ENCODE peak calls at places on chromosome 10, in six cellular contexts. D is breast epithelium, Z is Panc1, F is B cell, L is heart right ventricle, S is neural crest cell. C is an unnamed sample.

GRCh38 chr10:127193125-127193524 is 3.3 kb downstream of the INSYN2A start:
- DNase-seq in Z (no peak), D (no peak), S (no peak), F (no peak), L (no peak), C (no peak)

GRCh38 chr10:103273026-103273425 is 3.9 kb upstream of the INA start:
- DNase-seq in Z (peak; percentile 94), L (no peak), D (peak; percentile 45), F (no peak), S (no peak), C (no peak)

GRCh38 chr10:68989317-68989990 is 851 bp downstream of the KIFBP start:
- DNase-seq in S (peak; percentile 16), D (no peak), L (no peak), F (no peak), Z (no peak), C (no peak)

GRCh38 chr10:12748186-12748585 is 253.3 kb downstream of the CCDC3 start:
- DNase-seq in L (no peak), Z (no peak), S (no peak), D (no peak), F (no peak), C (no peak)

GRCh38 chr10:127047878-127048238 is 142.6 kb downstream of the DOCK1 start:
- DNase-seq in F (no peak), S (no peak), L (no peak), D (no peak), Z (no peak), C (no peak)

GRCh38 chr10:33509231-33509871 is 174.9 kb upstream of the NRP1 start:
- DNase-seq in F (no peak), L (peak; percentile 13), S (no peak), D (peak; percentile 75), Z (peak; percentile 39), C (no peak)

GRCh38 chr10:88008866-88009470 is 145.5 kb downstream of the PTEN start:
- DNase-seq in D (no peak), Z (peak; percentile 38), F (no peak), S (no peak), L (no peak), C (no peak)

GRCh38 chr10:88343761-88344484 is 239.2 kb downstream of the RNLS start:
- DNase-seq in L (no peak), Z (no peak), D (no peak), F (no peak), S (no peak), C (no peak)

GRCh38 chr10:70804424-70804814 is 11.3 kb upstream of the SGPL1 start:
- DNase-seq in S (no peak), Z (no peak), F (no peak), D (no peak), L (no peak), C (no peak)

GRCh38 chr10:74328388-74328787 is 177.4 kb downstream of the ADK start:
- DNase-seq in D (no peak), L (no peak), F (no peak), S (no peak), Z (no peak), C (no peak)

GRCh38 chr10:103278862-103279298 is 1.9 kb downstream of the INA start:
- DNase-seq in D (no peak), Z (no peak), L (peak; percentile 54), S (peak; percentile 75), F (peak; percentile 39), C (no peak)

GRCh38 chr10:76583711-76584161 is 1053.9 kb downstream of the KCNMA1 start:
- DNase-seq in L (no peak), S (no peak), F (no peak), D (no peak), Z (peak; percentile 12), C (no peak)

GRCh38 chr10:71502221-71502620 is 105.5 kb downstream of the CDH23 start:
- DNase-seq in S (no peak), L (no peak), Z (no peak), F (no peak), D (no peak), C (no peak)

GRCh38 chr10:22615101-22615500 is 99.3 kb downstream of the PIP4K2A start:
- DNase-seq in L (no peak), F (no peak), D (no peak), S (no peak), Z (no peak), C (no peak)

GRCh38 chr10:70441161-70441876 is at the start of gene NODAL:
- DNase-seq in Z (no peak), D (no peak), F (no peak), S (no peak), L (no peak), C (no peak)

GRCh38 chr10:102434251-102434913 is 2.0 kb upstream of the CUEDC2 start:
- DNase-seq in S (no peak), L (no peak), D (no peak), F (no peak), Z (no peak), C (no peak)

GRCh38 chr10:121696854-121697253 is 98.6 kb upstream of the FGFR2 start:
- DNase-seq in S (peak; percentile 58), Z (no peak), L (no peak), D (no peak), F (no peak), C (no peak)

GRCh38 chr10:122342293-122343134 is 32.0 kb upstream of the PLEKHA1 start:
- DNase-seq in F (peak; percentile 63), D (no peak), Z (no peak), L (peak; percentile 61), S (peak; percentile 18), C (no peak)

GRCh38 chr10:122474145-122474739 is 12.9 kb downstream of the HTRA1 start:
- DNase-seq in D (no peak), S (no peak), Z (no peak), F (no peak), L (peak; percentile 50), C (no peak)

GRCh38 chr10:20185116-20185515 is 368.9 kb downstream of the PLXDC2 start:
- DNase-seq in L (no peak), Z (no peak), D (no peak), F (no peak), S (no peak), C (no peak)

GRCh38 chr10:76303682-76304316 is 872.4 kb downstream of the LRMDA start:
- DNase-seq in S (peak; percentile 63), F (no peak), L (peak; percentile 78), D (peak; percentile 48), Z (peak; percentile 27), C (no peak)

GRCh38 chr10:117860823-117861222 is 185.9 kb downstream of the RAB11FIP2 start:
- DNase-seq in F (no peak), D (no peak), Z (peak; percentile 10), S (no peak), L (no peak), C (no peak)

GRCh38 chr10:90451283-90451682 is 406.6 kb downstream of the HTR7 start:
- DNase-seq in S (no peak), Z (peak; percentile 10), D (no peak), F (no peak), L (no peak), C (no peak)

GRCh38 chr10:123704812-123705211 is 38.7 kb downstream of the GPR26 start:
- DNase-seq in Z (no peak), L (no peak), F (no peak), D (no peak), S (no peak), C (no peak)

GRCh38 chr10:119026301-119027110 is 3.0 kb upstream of the NANOS1 start:
- DNase-seq in F (no peak), L (no peak), D (no peak), Z (no peak), S (no peak), C (no peak)

GRCh38 chr10:49323896-49324270 is 24.9 kb downstream of the C10orf71 start:
- DNase-seq in D (no peak), L (no peak), S (no peak), Z (no peak), F (no peak), C (no peak)

GRCh38 chr10:49323171-49323895 is 24.4 kb downstream of the C10orf71 start:
- DNase-seq in Z (no peak), L (peak; percentile 56), S (no peak), D (no peak), F (no peak), C (no peak)

GRCh38 chr10:49325131-49325915 is 26.4 kb downstream of the C10orf71 start:
- DNase-seq in L (no peak), S (no peak), F (no peak), Z (no peak), D (no peak), C (no peak)

GRCh38 chr10:49325916-49326783 is 27.2 kb downstream of the C10orf71 start:
- DNase-seq in L (no peak), Z (no peak), F (no peak), D (no peak), S (no peak), C (no peak)

DNA sequence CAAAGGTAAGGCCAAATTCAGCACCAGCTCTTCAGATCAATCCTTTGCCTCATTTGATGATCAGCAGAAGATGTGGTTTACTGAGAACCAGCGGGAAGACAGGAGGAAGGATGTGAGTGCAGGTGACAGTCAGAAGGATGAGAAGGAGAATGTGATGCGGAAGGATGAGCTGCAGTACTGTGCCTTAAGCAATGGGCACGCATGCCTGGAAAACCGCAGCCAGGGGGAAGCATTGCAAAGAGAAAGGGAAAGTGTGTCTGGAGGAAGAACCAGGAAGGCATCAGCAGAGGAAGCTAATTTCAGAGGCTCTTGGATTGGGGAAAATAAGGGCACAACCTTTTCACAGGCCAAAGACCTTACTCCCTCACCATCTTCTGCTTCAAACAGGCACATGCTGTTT is 25.7 kb downstream of the C10orf71 start:
- DNase-seq in Z (no peak), S (no peak), L (no peak), D (no peak), F (no peak), C (no peak)
- TF ChIP-seq CTCF in Z (no peak), S (no peak), L (no peak), D (no peak), F (no peak), C (no peak)

DNA sequence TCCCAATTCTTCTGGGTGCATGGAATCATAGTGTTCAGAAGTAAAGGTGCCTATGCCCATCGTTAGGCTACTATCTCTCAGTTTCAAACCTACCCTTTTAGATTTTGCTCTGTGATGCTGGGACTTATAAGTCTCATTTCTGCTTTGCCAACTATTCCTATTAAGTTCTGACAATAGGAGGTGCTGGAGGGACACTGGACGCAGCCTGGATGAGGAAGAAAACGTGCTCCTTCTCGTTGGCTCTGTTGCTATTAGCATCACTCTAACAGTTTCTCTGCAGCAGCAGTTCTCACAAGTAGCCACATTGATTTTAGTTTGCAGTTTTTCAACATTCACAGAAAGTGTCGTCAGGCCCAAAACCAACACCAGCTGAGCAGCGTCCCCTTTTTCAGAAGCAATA is 72.4 kb downstream of the ABCC2 start:
- DNase-seq in S (no peak), D (no peak), L (peak; percentile 38), Z (no peak), F (no peak), C (no peak)
- TF ChIP-seq CTCF in S (peak; percentile 58), D (no peak), L (peak; percentile 47), Z (peak; percentile 85), F (no peak), C (no peak)

DNA sequence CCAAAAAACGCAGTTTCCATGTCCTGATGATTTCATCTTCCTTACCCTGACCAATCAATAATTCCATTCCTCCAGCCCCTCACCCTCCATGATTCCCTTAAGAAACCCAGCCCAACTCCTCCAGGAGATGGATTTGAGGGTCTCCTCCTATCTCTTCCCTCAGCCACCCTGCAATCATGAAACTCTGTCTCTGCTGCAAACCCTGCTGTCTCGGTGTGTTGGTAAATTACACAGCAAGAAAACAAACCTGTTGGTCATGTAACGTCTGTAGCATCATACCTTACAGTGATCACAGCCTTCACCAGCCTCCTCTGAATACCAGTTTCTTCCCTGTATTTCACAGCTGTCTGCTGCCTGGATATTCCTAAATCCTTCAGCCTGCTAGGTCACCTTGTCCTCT is 300.7 kb upstream of the NEBL start:
- DNase-seq in Z (no peak), F (no peak), D (no peak), L (no peak), S (no peak), C (no peak)
- TF ChIP-seq CTCF in Z (no peak), F (no peak), D (no peak), L (no peak), S (no peak), C (no peak)

GRCh38 chr10:96721207-96721572 is 876 bp upstream of the PIK3AP1 start:
- DNase-seq in F (no peak), D (no peak), Z (no peak), S (no peak), L (no peak), C (no peak)
- TF ChIP-seq CTCF in F (no peak), D (no peak), Z (no peak), S (no peak), L (no peak), C (no peak)

C was measured in omental fat pad.